ENCODE peak calls at places on chromosomes 5 and 9, in seven cellular contexts. K, M, Y, N, L, H and X are unnamed samples.

GRCh38 chr9:127884427-127884911 is 7.0 kb upstream of the AK1 start:
- DNase-seq in K (no peak), M (no peak), Y (no peak), N (no peak), L (no peak), H (peak), X (no peak)

GRCh38 chr5:67493676-67494075 is 297.1 kb upstream of the CD180 start:
- DNase-seq in K (peak), M (no peak), Y (no peak), N (no peak), L (peak), H (peak), X (no peak)

GRCh38 chr5:126445502-126446174 is 22.4 kb downstream of the GRAMD2B start:
- DNase-seq in K (no peak), M (no peak), Y (no peak), N (peak), L (no peak), H (no peak), X (no peak)

GRCh38 chr9:8025532-8025931 is 226.0 kb upstream of the DMAC1 start:
- DNase-seq in K (no peak), M (no peak), Y (no peak), N (no peak), L (no peak), H (no peak), X (no peak)

GRCh38 chr5:72363146-72363802 is 43.1 kb downstream of the PTCD2 start:
- DNase-seq in K (no peak), M (no peak), Y (no peak), N (peak), L (peak), H (no peak), X (peak)

GRCh38 chr9:82271099-82271498 is 282.5 kb downstream of the SPATA31D1 start:
- DNase-seq in K (no peak), M (no peak), Y (no peak), N (no peak), L (peak), H (no peak), X (no peak)

GRCh38 chr5:127353761-127354160 is 63.2 kb downstream of the MEGF10 start:
- DNase-seq in K (no peak), M (no peak), Y (no peak), N (no peak), L (no peak), H (no peak), X (no peak)

GRCh38 chr5:168424506-168425298 is 61.6 kb upstream of the RARS1 start:
- DNase-seq in K (no peak), M (no peak), Y (no peak), N (peak), L (peak), H (no peak), X (no peak)

GRCh38 chr9:132049323-132049882 is 30.3 kb downstream of the MED27 start:
- DNase-seq in K (no peak), M (no peak), Y (no peak), N (no peak), L (no peak), H (no peak), X (no peak)

GRCh38 chr5:39760385-39761198 is 335.8 kb upstream of the DAB2 start:
- DNase-seq in K (no peak), M (no peak), Y (no peak), N (peak), L (peak), H (no peak), X (peak)

GRCh38 chr9:35835216-35835604 is 6.2 kb downstream of the TMEM8B start:
- DNase-seq in K (peak), M (no peak), Y (no peak), N (no peak), L (peak), H (no peak), X (no peak)

GRCh38 chr5:100731768-100732167 is 171.3 kb downstream of the ST8SIA4 start:
- DNase-seq in K (no peak), M (no peak), Y (no peak), N (no peak), L (no peak), H (no peak), X (no peak)

GRCh38 chr5:137486707-137487106 is 12.4 kb downstream of the SPOCK1 start:
- DNase-seq in K (no peak), M (no peak), Y (no peak), N (no peak), L (peak), H (no peak), X (no peak)

GRCh38 chr9:134571326-134571871 is 70.2 kb upstream of the COL5A1 start:
- DNase-seq in K (no peak), M (no peak), Y (no peak), N (no peak), L (no peak), H (no peak), X (no peak)

GRCh38 chr9:110133608-110134214 is 74.2 kb downstream of the C9orf152 start:
- DNase-seq in K (no peak), M (no peak), Y (no peak), N (no peak), L (peak), H (no peak), X (no peak)

GRCh38 chr9:91803143-91803940 is 146.7 kb downstream of the ROR2 start:
- DNase-seq in K (no peak), M (no peak), Y (no peak), N (no peak), L (peak), H (no peak), X (no peak)

GRCh38 chr9:98502976-98503325 is 205.8 kb downstream of the GABBR2 start:
- DNase-seq in K (peak), M (no peak), Y (no peak), N (no peak), L (peak), H (no peak), X (no peak)

GRCh38 chr5:59212596-59212995 is 629.7 kb downstream of the RAB3C start:
- DNase-seq in K (no peak), M (no peak), Y (no peak), N (no peak), L (no peak), H (no peak), X (no peak)

GRCh38 chr5:1814183-1815020 is 13.2 kb downstream of the NDUFS6 start:
- DNase-seq in K (no peak), M (no peak), Y (no peak), N (no peak), L (no peak), H (no peak), X (no peak)